ENCODE peak calls at places on chromosomes 4 and X, in four cellular contexts. E is WTC11, M is HepG2, G is K562. Y is an unnamed sample.

GRCh38 chrX:133638285-133638684 is 223.0 kb upstream of the GPC4 start:
- DNase-seq in E (no peak), G (no peak), M (no peak), Y (no peak)

GRCh38 chr4:153115322-153116100 is 88.7 kb upstream of the TRIM2 start:
- DNase-seq in E (no peak), M (peak; percentile 11), G (no peak), Y (no peak)

GRCh38 chr4:180814875-180815417 is 1428.3 kb upstream of the TENM3 start:
- DNase-seq in G (no peak), E (no peak), M (no peak), Y (no peak)

GRCh38 chr4:140249351-140249750 is 95.4 kb upstream of the MAML3 start:
- DNase-seq in G (no peak), E (no peak), M (no peak), Y (no peak)

GRCh38 chr4:69995526-69996016 is at the start of gene STATH:
- DNase-seq in M (no peak), E (no peak), G (no peak), Y (no peak)

GRCh38 chrX:38260231-38260630 is 39.6 kb upstream of the SRPX start:
- DNase-seq in M (peak; percentile 25), G (peak; percentile 31), E (peak; percentile 31), Y (peak; percentile 77)

GRCh38 chr4:168397611-168398169 is 79.1 kb upstream of the DDX60 start:
- DNase-seq in M (no peak), G (no peak), E (no peak), Y (no peak)

GRCh38 chr4:87469390-87469789 is 47.0 kb downstream of the NUDT9 start:
- DNase-seq in E (no peak), M (no peak), G (no peak), Y (no peak)

GRCh38 chr4:102620697-102621497 is 119.7 kb downstream of the NFKB1 start:
- DNase-seq in G (peak; percentile 81), E (no peak), M (peak; percentile 92), Y (peak; percentile 59)

GRCh38 chr4:168569066-168569908 is 72.4 kb downstream of the PALLD start:
- DNase-seq in E (no peak), M (peak; percentile 1), G (peak; percentile 52), Y (no peak)

DNA sequence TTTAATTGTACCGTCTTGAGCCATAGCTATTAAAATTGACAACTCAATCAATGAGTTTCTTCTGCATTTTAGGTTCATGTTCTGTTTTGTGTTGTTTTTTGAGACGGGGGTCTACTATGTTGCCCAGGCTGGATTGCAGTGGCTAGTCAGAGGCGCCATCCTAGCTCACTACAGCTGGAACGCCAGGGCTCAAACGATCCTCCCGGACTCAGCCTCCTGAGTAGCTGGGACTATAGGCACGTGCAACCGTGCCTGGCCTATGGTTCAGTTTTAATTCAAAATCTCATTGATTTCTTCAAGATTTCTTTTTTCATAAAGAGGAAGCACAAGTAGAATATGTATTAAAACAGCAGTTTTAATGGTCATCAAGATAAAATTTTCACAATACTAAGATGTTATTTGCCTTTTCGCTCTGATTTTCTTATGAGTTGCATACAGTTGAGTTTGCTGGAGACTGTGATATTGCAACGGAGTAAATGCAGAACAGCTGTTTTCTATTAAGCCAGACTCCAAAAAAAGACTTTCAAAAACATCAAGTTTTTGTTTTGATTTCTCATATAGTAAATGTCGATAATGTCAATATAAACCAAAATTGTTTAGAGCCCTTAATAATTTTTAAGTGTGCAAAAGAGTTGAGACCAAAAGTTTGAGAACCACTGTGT is 1.1 kb upstream of the STX18 start:
- DNase-seq in G (no peak), E (peak; percentile 26), M (peak; percentile 19), Y (peak; percentile 63)
- TF ChIP-seq CREB1 in G (no peak), E (no peak), M (no peak), Y (no peak)

DNA sequence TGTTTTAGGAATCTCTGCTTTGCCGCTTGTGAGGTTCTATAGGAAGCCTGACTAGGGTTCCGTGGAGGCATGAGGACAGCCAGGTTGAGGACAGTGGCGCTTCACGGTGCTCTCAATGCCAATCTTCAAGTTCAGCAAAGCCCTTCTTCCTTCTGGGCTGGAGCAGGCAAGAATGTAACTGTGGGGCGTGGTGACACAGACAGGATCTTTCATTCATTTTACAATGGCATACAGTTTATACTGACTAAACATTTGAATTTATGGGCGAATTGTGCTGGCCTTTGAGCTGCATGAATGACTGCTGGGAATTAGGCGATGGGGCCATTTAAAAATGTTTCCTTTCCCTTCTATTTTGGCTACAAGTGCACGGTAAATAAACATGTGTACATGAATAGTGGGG is 2.9 kb upstream of the NHS start:
- DNase-seq in G (no peak), M (no peak), E (no peak), Y (no peak)
- TF ChIP-seq CREB1 in G (no peak), M (no peak), E (no peak), Y (no peak)

GRCh38 chr4:183337833-183338232 is 15.6 kb upstream of the CLDN24 start:
- DNase-seq in E (no peak), M (no peak), G (no peak), Y (no peak)
- TF ChIP-seq CREB1 in E (no peak), M (no peak), G (no peak), Y (no peak)

GRCh38 chr4:3827616-3828492 is 61.7 kb downstream of the ADRA2C start:
- DNase-seq in E (no peak), G (no peak), M (peak; percentile 85), Y (no peak)
- TF ChIP-seq CREB1 in E (no peak), G (no peak), M (no peak), Y (no peak)

GRCh38 chr4:142961866-142962265 is 115.8 kb upstream of the INPP4B start:
- DNase-seq in E (no peak), G (no peak), M (no peak), Y (no peak)

GRCh38 chr4:142959156-142959555 is 113.1 kb upstream of the INPP4B start:
- DNase-seq in M (no peak), E (no peak), G (no peak), Y (peak; percentile 43)

GRCh38 chr4:142960867-142961644 is 115.0 kb upstream of the INPP4B start:
- DNase-seq in E (no peak), M (no peak), G (no peak), Y (no peak)

GRCh38 chr4:142955501-142955900 is 109.4 kb upstream of the INPP4B start:
- DNase-seq in M (no peak), G (no peak), E (no peak), Y (no peak)

DNA sequence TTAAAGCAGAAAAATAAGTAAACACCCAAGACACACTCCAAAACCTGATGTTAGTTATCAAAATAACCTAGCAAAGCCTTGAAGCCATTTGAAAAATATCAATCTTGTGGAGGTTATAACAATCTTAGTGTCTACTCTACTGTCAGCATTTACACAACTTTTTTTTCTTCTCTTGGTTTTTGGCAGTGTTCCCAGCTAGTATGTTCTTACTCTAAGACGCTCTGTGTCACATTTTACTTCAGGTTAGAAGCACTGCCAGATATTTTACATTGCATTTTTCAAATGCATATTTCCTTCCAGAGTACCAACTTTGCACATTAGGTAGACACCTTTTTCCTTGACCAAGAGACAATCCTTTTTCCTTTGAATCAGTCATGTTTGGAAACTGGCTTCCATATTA is 114.0 kb upstream of the INPP4B start:
- DNase-seq in G (no peak), E (no peak), M (no peak), Y (no peak)
- TF ChIP-seq CREB1 in G (no peak), E (no peak), M (no peak), Y (no peak)

GRCh38 chr4:30538794-30539193 is 181.4 kb upstream of the PCDH7 start:
- DNase-seq in M (no peak), G (no peak), E (no peak), Y (no peak)

GRCh38 chr4:30536231-30536630 is 183.9 kb upstream of the PCDH7 start:
- DNase-seq in M (no peak), E (no peak), G (no peak), Y (no peak)

GRCh38 chr4:30535255-30535654 is 184.9 kb upstream of the PCDH7 start:
- DNase-seq in G (no peak), E (no peak), M (no peak), Y (no peak)

GRCh38 chr4:30543057-30543456 is 177.1 kb upstream of the PCDH7 start:
- DNase-seq in E (no peak), M (no peak), G (no peak), Y (no peak)

DNA sequence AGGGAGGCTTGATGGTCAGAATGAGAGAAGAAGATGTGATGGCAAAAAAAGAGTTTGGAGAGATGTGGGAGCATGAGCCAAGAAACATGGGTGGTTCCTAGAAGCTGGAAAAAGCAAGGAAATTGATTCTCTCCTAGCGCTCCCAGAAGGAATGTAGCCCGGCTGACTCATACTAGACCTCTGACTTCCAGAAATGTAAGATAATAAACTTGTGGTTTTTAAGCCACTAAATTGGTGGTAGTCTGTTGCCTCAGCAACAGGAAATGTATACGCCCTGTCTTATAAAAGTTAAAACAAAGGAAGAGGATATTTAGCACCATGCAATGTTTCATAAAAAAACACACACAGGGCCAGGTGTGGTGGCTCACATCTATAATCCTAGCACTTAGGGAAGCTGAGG is 182.7 kb upstream of the PCDH7 start:
- DNase-seq in G (no peak), M (no peak), E (no peak), Y (no peak)
- TF ChIP-seq CREB1 in G (no peak), M (no peak), E (no peak), Y (no peak)

GRCh38 chr4:8840006-8840793 is 31.4 kb downstream of the HMX1 start:
- DNase-seq in G (no peak), E (no peak), M (no peak), Y (peak; percentile 42)
- TF ChIP-seq CREB1 in G (no peak), E (no peak), M (no peak), Y (no peak)

GRCh38 chr4:109816082-109816442 is 500 bp downstream of the GAR1 start:
- DNase-seq in G (peak; percentile 36), M (no peak), E (no peak), Y (peak; percentile 21)
- TF ChIP-seq CREB1 in G (no peak), M (no peak), E (no peak), Y (no peak)

GRCh38 chr4:186737427-186737826 is 13.8 kb upstream of the FAT1 start:
- DNase-seq in G (no peak), M (no peak), E (no peak), Y (no peak)
- TF ChIP-seq CREB1 in G (no peak), M (no peak), E (no peak), Y (no peak)

Y was measured in GM23338.